ENCODE peak calls at places on chromosomes 12 and 14, in four cellular contexts. I is A549, M is SK-N-SH, E is HepG2. L is an unnamed sample.

GRCh38 chr12:23550753-23551152 is 398.7 kb downstream of the SOX5 start:
- DNase-seq in I (no peak), M (no peak), E (peak; percentile 12), L (no peak)

GRCh38 chr12:108369736-108370396 is 30.8 kb upstream of the CMKLR1 start:
- DNase-seq in I (no peak), M (peak; percentile 76), E (no peak), L (no peak)

GRCh38 chr12:92987846-92988621 is 58.9 kb upstream of the EEA1 start:
- DNase-seq in I (no peak), M (no peak), E (peak; percentile 45), L (peak; percentile 98)

GRCh38 chr14:104644236-104644635 is 39.7 kb upstream of the TMEM179 start:
- DNase-seq in I (no peak), M (no peak), E (no peak), L (no peak)

GRCh38 chr14:35534884-35535793 is 1.2 kb downstream of the INSM2 start:
- DNase-seq in I (peak; percentile 33), M (peak; percentile 52), E (peak; percentile 61), L (no peak)

GRCh38 chr12:101021911-101022388 is 188.1 kb downstream of the SLC5A8 start:
- DNase-seq in I (peak; percentile 14), M (no peak), E (peak; percentile 5), L (no peak)

GRCh38 chr12:24175949-24176348 is 226.5 kb upstream of the SOX5 start:
- DNase-seq in I (no peak), M (no peak), E (no peak), L (no peak)

GRCh38 chr12:49079796-49080195 is 10.0 kb upstream of the RHEBL1 start:
- DNase-seq in I (no peak), M (no peak), E (no peak), L (no peak)

GRCh38 chr12:29041621-29042020 is 107.5 kb upstream of the FAR2 start:
- DNase-seq in I (no peak), M (no peak), E (no peak), L (no peak)
- TF ChIP-seq PBX3 in I (no peak), M (peak; percentile 66), E (no peak), L (no peak)

GRCh38 chr12:71840226-71840847 is 778 bp downstream of the TBC1D15 start:
- DNase-seq in I (peak; percentile 49), M (peak; percentile 12), E (peak; percentile 48), L (no peak)
- TF ChIP-seq PBX3 in I (no peak), M (no peak), E (no peak), L (no peak)

DNA sequence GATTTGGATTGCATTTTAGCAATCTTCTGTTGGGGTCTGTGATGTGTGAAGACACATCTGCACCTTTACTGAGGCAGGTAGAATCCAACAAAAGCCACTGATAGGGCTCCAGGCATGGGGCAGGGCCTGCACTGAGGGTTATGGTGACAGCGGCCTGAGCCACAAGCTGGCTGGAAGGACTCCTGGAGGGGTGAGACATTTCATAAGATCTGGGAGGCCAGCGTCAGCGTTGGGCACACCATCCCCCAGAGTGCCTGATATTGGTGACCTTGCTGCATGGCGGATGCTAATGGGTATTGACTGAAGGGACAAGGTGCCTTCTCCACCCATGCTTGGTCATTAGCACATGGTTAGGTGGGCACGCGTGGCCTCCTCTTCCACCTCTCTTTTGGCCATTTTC is 187.6 kb downstream of the CACNA1C start:
- DNase-seq in I (no peak), M (no peak), E (no peak), L (no peak)
- TF ChIP-seq PBX3 in I (no peak), M (no peak), E (no peak), L (no peak)

DNA sequence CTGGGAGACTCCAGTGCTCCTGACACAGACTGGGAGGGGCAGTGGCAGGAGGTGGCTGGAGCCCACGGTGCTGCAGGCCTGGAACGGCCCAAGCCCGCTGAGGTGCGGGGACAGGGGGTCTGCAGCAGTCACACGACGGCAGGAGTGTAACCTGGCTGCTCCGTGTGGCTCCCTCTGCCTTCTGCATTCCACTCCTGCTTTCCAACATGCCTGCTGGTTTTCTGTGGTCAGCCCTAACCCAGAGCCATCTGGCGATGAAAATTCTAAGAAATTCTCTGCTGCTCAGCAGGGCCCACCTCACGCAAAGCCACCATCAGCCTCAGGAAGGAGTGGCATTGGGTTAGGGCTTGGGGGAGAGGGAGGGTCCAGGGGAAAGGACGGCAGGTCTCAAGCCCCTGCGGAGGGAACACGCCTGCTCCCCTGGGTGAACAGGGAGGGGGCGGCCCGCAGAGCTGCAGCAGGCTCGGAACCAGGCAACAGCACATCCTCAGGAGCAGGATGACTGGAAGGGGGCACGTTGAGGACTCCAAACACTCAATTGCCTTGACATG is 5.0 kb upstream of the FBRSL1 start:
- DNase-seq in I (no peak), M (no peak), E (no peak), L (no peak)
- TF ChIP-seq PBX3 in I (no peak), M (no peak), E (no peak), L (no peak)

DNA sequence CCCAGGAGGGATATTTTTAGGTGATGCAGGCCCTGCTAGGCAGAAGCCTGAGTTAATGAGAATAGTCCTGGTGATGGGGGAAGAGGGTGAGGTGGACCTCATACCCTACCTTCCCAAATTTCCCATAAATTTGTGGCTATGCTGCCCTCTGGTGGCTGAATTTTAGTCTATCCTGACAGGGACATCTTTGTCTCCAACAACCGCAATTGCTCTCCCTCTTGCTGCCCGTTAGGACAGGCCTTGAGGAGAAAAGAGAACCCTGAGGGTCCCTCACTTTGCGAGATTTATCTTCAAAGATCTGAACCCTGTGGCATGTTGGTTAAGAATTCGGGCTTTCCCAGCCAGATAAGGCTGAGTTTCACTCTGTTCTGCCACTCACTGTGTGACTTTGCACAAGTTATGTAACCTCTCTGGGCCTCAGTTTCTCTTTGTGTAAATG is 9.8 kb upstream of the ZNF385A start:
- DNase-seq in I (no peak), M (peak; percentile 57), E (peak; percentile 25), L (no peak)
- TF ChIP-seq PBX3 in I (no peak), M (no peak), E (no peak), L (no peak)

L was measured in GM12878.